ENCODE peak calls at places on chromosomes 4 and X, in four cellular contexts. X is CD8-positive, alpha-beta T cell; R is cardiac muscle cell; J is SK-N-SH. F is an unnamed sample. For H3K4me1, the result is how much of the 10 kb centered on the place peaks cover.

GRCh38 chr4:40980318-40980883 is 230.6 kb downstream of the NSUN7 start:
- DNase-seq in X (no peak), J (no peak), R (peak), F (no peak)

GRCh38 chrX:130626521-130626920 is 224.7 kb downstream of the RBMX2 start:
- DNase-seq in J (no peak), R (peak), X (no peak), F (no peak)

GRCh38 chr4:153427363-153428071 is 38.6 kb upstream of the TMEM131L start:
- DNase-seq in X (no peak), R (peak), J (no peak), F (no peak)

GRCh38 chr4:37815591-37815990 is 10.9 kb upstream of the PGM2 start:
- DNase-seq in R (no peak), J (no peak), X (no peak), F (no peak)

GRCh38 chrX:24498975-24499374 is 33.9 kb downstream of the PDK3 start:
- DNase-seq in X (no peak), J (peak), R (peak), F (no peak)

GRCh38 chrX:38664285-38664684 is 102.9 kb downstream of the TSPAN7 start:
- DNase-seq in X (no peak), J (peak), R (peak), F (no peak)

GRCh38 chrX:86047174-86047991 is at the start of gene CHM:
- DNase-seq in X (peak), R (peak), J (peak), F (peak)

GRCh38 chr4:176927664-176928063 is 134.9 kb upstream of the VEGFC start:
- DNase-seq in R (peak), X (no peak), J (no peak), F (no peak)

GRCh38 chrX:21174439-21174838 is 199.8 kb upstream of the CNKSR2 start:
- DNase-seq in X (no peak), R (no peak), J (no peak), F (no peak)

GRCh38 chr4:189046642-189047041 is 894.0 kb upstream of the FRG1 start:
- DNase-seq in R (no peak), J (no peak), X (no peak), F (no peak)

GRCh38 chr4:168629561-168629960 is 132.7 kb downstream of the PALLD start:
- DNase-seq in R (no peak), J (no peak), X (no peak), F (no peak)

GRCh38 chrX:29466441-29466840 is 748.9 kb upstream of the MAGEB2 start:
- DNase-seq in X (no peak), J (no peak), R (peak), F (no peak)

GRCh38 chrX:111262086-111262485 is 8.2 kb downstream of the CAPN6 start:
- DNase-seq in R (no peak), X (no peak), J (no peak), F (no peak)

GRCh38 chrX:55521687-55522086 is 32.0 kb upstream of the USP51 start:
- DNase-seq in R (no peak), J (no peak), X (no peak), F (no peak)

GRCh38 chr4:102344520-102344954 is 745 bp downstream of the SLC39A8 start:
- DNase-seq in J (peak), X (peak), R (peak), F (peak)

GRCh38 chrX:111168314-111168713 is 72.3 kb downstream of the PAK3 start:
- DNase-seq in R (peak), X (no peak), J (peak), F (no peak)

GRCh38 chr4:105714932-105715331 is 6.3 kb downstream of the GSTCD start:
- DNase-seq in X (no peak), R (peak), J (no peak), F (no peak)

GRCh38 chrX:25524150-25524549 is 508.4 kb upstream of the ARX start:
- DNase-seq in J (no peak), R (peak), X (no peak), F (no peak)

GRCh38 chrX:109049903-109050302 is 313.5 kb upstream of the IRS4 start:
- DNase-seq in X (no peak), J (no peak), R (no peak), F (no peak)

GRCh38 chr4:66949424-66949823 is 595.9 kb downstream of the CENPC start:
- DNase-seq in J (no peak), R (no peak), X (no peak), F (no peak)

GRCh38 chrX:123809854-123810375 is 49.9 kb upstream of the XIAP start:
- DNase-seq in X (no peak), J (no peak), R (no peak), F (no peak)
- H3K27ac ChIP-seq in X (no peak), J (no peak), R (no peak), F (no peak)

GRCh38 chr4:25863906-25864418 is 1.2 kb upstream of the SEL1L3 start:
- DNase-seq in X (no peak), J (no peak), R (no peak), F (no peak)

GRCh38 chr4:25863347-25863784 is 578 bp upstream of the SEL1L3 start:
- DNase-seq in J (peak), R (peak), X (no peak), F (no peak)

GRCh38 chr4:25865586-25865985 is 2.8 kb upstream of the SEL1L3 start:
- DNase-seq in J (no peak), X (no peak), R (peak), F (no peak)

GRCh38 chr4:25870081-25870480 is 7.3 kb upstream of the SEL1L3 start:
- DNase-seq in R (no peak), J (no peak), X (no peak), F (no peak)

GRCh38 chr4:25867781-25868180 is 5.0 kb upstream of the SEL1L3 start:
- DNase-seq in R (no peak), X (no peak), J (no peak), F (no peak)
- H3K4me1 ChIP-seq in R (under half), X (under half), J (under half), F (under half)

GRCh38 chrX:100939336-100939735 is 10.6 kb upstream of the XKRX start:
- DNase-seq in X (no peak), R (no peak), J (no peak), F (no peak)
- H3K27ac ChIP-seq in X (no peak), R (no peak), J (no peak), F (no peak)

GRCh38 chr4:142354041-142354440 is 492.1 kb downstream of the INPP4B start:
- DNase-seq in J (no peak), X (no peak), R (no peak), F (no peak)
- H3K4me1 ChIP-seq in J (under half), X (half or more), R (under half), F (half or more)

DNA sequence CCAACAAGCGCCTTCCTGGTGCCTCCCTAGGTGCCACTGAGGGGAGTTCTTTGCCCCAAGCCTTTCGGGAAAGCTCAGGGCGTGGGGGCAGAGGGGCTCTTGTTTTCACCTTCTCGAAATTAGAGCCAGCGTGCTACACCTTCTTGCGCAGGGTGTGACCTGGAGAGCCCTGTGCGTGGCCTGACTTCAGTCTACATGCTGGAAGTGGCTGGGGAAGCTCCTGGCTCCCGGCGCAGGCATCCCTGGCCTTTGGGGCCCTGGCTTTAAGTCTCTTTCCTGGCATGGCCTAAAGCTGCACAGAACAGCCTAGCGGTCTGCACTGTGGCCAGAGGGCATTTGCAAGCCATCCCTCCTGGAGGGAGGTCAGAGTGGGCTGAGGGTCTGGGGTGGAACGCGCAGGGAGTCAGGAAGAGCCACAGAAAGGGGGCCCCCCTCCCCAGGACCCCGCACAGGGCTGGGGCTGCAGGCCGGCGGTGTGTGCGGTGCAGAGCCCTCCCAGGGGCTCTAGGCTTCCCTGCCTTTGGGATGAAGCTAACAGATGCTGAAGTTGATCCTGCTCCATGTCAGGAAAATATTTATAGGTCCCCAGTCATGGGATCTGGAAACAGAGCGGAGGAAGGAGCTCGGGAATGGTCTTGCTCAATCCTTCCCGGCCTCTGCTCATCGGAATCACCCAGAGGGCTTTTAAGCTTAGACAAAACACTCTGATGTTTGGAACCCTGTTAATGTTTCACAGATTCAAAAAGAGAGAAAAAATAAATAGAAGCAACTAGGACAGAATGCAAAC is 781 bp upstream of the SPON2 start:
- DNase-seq in R (peak), X (no peak), J (peak), F (no peak)
- H3K27ac ChIP-seq in R (no peak), X (no peak), J (no peak), F (no peak)

GRCh38 chr4:87026795-87027495 is 92.1 kb downstream of the AFF1 start:
- DNase-seq in J (no peak), X (no peak), R (no peak), F (no peak)

GRCh38 chr4:87019898-87020297 is 85.1 kb downstream of the AFF1 start:
- DNase-seq in R (no peak), J (no peak), X (no peak), F (no peak)

GRCh38 chr4:87025023-87025613 is 90.3 kb downstream of the AFF1 start:
- DNase-seq in X (no peak), R (no peak), J (no peak), F (no peak)

GRCh38 chr4:87025614-87026041 is 90.8 kb downstream of the AFF1 start:
- DNase-seq in R (no peak), X (no peak), J (no peak), F (no peak)

DNA sequence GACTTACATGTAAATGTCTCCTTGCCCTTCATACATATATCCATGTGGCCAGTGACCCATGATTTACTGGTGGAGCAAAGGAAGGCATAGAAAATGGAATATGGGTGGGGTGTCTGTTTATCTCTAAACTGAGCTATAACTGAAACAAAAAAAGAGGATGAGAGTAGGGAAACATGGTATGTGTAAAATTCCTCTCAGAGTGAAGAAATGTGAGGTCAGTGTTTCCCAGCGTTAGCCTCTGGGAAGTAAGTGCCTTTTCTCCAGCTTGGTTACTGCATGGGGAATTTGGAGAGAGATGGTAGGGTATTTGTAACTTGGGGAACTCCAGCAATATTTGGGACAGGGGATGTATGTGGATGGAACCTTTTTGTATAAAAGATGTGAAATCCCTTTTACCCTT is 89.4 kb downstream of the AFF1 start:
- DNase-seq in R (peak), X (no peak), J (no peak), F (no peak)
- H3K4me1 ChIP-seq in R (under half), X (under half), J (under half), F (under half)

GRCh38 chr4:180437601-180438000 is 1805.6 kb upstream of the TENM3 start:
- DNase-seq in J (no peak), X (no peak), R (no peak), F (no peak)

GRCh38 chr4:180436366-180436765 is 1806.8 kb upstream of the TENM3 start:
- DNase-seq in X (no peak), J (no peak), R (no peak), F (no peak)

DNA sequence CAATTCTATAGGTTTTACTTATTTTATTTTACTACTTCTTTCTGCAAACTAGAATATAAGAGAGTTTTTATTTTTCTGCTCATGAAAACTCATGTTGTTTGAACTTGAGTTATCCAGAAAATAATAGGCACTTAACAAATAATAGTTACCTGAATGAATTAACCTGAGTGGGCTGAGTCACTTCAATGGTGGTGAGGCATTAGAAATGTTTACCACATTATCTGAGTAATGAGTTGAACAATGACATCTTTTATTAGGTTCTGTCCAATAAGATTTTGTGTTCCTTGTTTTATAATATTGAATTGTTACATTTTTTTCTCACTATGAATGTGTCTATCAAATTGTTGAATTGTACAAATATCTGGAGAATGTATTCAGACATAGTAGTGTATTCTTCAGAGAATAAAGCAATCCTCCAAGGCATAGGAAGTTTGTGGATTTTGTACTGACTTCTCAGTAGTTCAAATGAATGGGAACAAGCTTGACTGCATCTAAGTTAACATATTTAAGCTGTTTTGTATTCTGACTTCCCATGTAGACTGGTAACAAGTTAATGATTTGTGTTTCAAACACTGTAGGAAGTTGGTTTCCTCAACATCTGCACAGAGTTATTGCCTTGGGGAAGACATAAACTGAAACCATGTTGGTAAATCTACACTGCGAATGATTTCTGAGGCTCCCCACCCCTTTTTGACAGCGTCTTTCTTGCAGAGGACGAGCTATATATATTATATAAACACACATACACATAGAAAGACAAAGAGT is 1808.9 kb upstream of the TENM3 start:
- DNase-seq in J (no peak), X (no peak), R (no peak), F (no peak)
- H3K27ac ChIP-seq in J (no peak), X (no peak), R (no peak), F (no peak)

F was measured in effector memory CD4-positive, alpha-beta T cell.